ENCODE peak calls at places on chromosomes 3 and 15, in five cellular contexts. Y is foreskin fibroblast, S is heart right ventricle, M is SIG-M5, F is Caco-2. Z is an unnamed sample.

GRCh38 chr3:120126016-120126415 is 31.8 kb upstream of the GSK3B start:
- DNase-seq in Y (no peak), S (no peak), M (no peak), F (no peak), Z (no peak)

GRCh38 chr3:29486087-29486486 is 205.2 kb downstream of the RBMS3 start:
- DNase-seq in Y (peak), S (no peak), M (no peak), F (no peak), Z (peak)

GRCh38 chr3:188700918-188701317 is 470.9 kb upstream of the TPRG1 start:
- DNase-seq in Y (no peak), S (no peak), M (no peak), F (no peak), Z (no peak)

GRCh38 chr3:98750520-98750919 is 12.6 kb upstream of the ST3GAL6 start:
- DNase-seq in Y (no peak), S (no peak), M (no peak), F (no peak), Z (no peak)

GRCh38 chr3:122560680-122561079 is 3.4 kb downstream of the PARP9 start:
- DNase-seq in Y (peak), S (no peak), M (no peak), F (peak), Z (peak)

GRCh38 chr3:149553781-149554451 is 79.4 kb downstream of the TM4SF4 start:
- DNase-seq in Y (peak), S (no peak), M (no peak), F (no peak), Z (no peak)

GRCh38 chr15:98923159-98923558 is 84.4 kb downstream of the PGPEP1L start:
- DNase-seq in Y (no peak), S (no peak), M (no peak), F (no peak), Z (no peak)

GRCh38 chr3:193843447-193844301 is 250.7 kb downstream of the OPA1 start:
- DNase-seq in Y (no peak), S (no peak), M (no peak), F (peak), Z (no peak)

GRCh38 chr15:43526261-43526930 is 9.0 kb downstream of the MAP1A start:
- DNase-seq in Y (no peak), S (no peak), M (no peak), F (no peak), Z (no peak)

GRCh38 chr3:58704745-58705144 is 38.2 kb upstream of the FAM3D start:
- DNase-seq in Y (no peak), S (no peak), M (no peak), F (no peak), Z (no peak)

GRCh38 chr3:24377218-24377993 is 117.2 kb downstream of the THRB start:
- DNase-seq in Y (peak), S (no peak), M (no peak), F (no peak), Z (peak)

GRCh38 chr3:193829781-193830180 is 236.8 kb downstream of the OPA1 start:
- DNase-seq in Y (peak), S (no peak), M (no peak), F (no peak), Z (peak)

GRCh38 chr3:41900265-41900664 is 61.6 kb downstream of the ULK4 start:
- DNase-seq in Y (peak), S (no peak), M (no peak), F (no peak), Z (peak)

GRCh38 chr3:185940951-185941350 is 3.1 kb upstream of the TRA2B start:
- DNase-seq in Y (no peak), S (no peak), M (no peak), F (no peak), Z (no peak)

GRCh38 chr3:12154151-12154550 is 4.6 kb downstream of the TIMP4 start:
- DNase-seq in Y (no peak), S (no peak), M (no peak), F (no peak), Z (peak)

GRCh38 chr15:39213385-39213840 is 367.5 kb upstream of the THBS1 start:
- DNase-seq in Y (peak), S (peak), M (no peak), F (peak), Z (peak)

GRCh38 chr3:172189987-172190603 is 150.7 kb downstream of the FNDC3B start:
- DNase-seq in Y (peak), S (no peak), M (no peak), F (no peak), Z (peak)

GRCh38 chr15:65303687-65304392 is 637 bp upstream of the RNU5B-1 start:
- DNase-seq in Y (peak), S (peak), M (no peak), F (peak), Z (peak)

GRCh38 chr3:123658118-123658859 is 73.4 kb upstream of the HACD2 start:
- DNase-seq in Y (peak), S (no peak), M (no peak), F (no peak), Z (peak)

GRCh38 chr3:132134611-132135010 is 99.8 kb upstream of the CPNE4 start:
- DNase-seq in Y (peak), S (no peak), M (no peak), F (no peak), Z (peak)

GRCh38 chr3:34073961-34074360 is 275.5 kb downstream of the PDCD6IP start:
- DNase-seq in Y (no peak), S (no peak), M (no peak), F (no peak), Z (no peak)

Z was measured in HCEC 1CT.